ENCODE peak calls at places on chromosome X, in five cellular contexts. One of them, this sample, is unnamed.

GRCh38 chrX:115058276-115058675 is 40.9 kb upstream of the IL13RA2 start:
- DNase-seq in foreskin fibroblast: peak; percentile 75
- DNase-seq in progenitor cell of endocrine pancreas: no peak
- DNase-seq in H9: no peak
- DNase-seq in WTC11: no peak
- DNase-seq in this sample: no peak

GRCh38 chrX:13180807-13181206 is 136.4 kb upstream of the FAM9C start:
- DNase-seq in foreskin fibroblast: peak; percentile 71
- DNase-seq in H9: no peak
- DNase-seq in progenitor cell of endocrine pancreas: no peak
- DNase-seq in WTC11: no peak
- DNase-seq in this sample: no peak

GRCh38 chrX:68721991-68722860 is 74.8 kb downstream of the STARD8 start:
- DNase-seq in H9: no peak
- DNase-seq in progenitor cell of endocrine pancreas: no peak
- DNase-seq in WTC11: no peak
- DNase-seq in foreskin fibroblast: no peak
- DNase-seq in this sample: no peak

GRCh38 chrX:15816453-15816838 is 26.2 kb downstream of the ZRSR2 start:
- DNase-seq in WTC11: no peak
- DNase-seq in progenitor cell of endocrine pancreas: no peak
- DNase-seq in foreskin fibroblast: no peak
- DNase-seq in H9: no peak
- DNase-seq in this sample: no peak

GRCh38 chrX:102712216-102712966 is at the start of gene GPRASP2:
- DNase-seq in progenitor cell of endocrine pancreas: peak; percentile 23
- DNase-seq in WTC11: peak; percentile 53
- DNase-seq in H9: peak; percentile 58
- DNase-seq in foreskin fibroblast: peak; percentile 22
- DNase-seq in this sample: peak; percentile 38

GRCh38 chrX:71184092-71184491 is 38.9 kb upstream of the GJB1 start:
- DNase-seq in WTC11: no peak
- DNase-seq in progenitor cell of endocrine pancreas: no peak
- DNase-seq in H9: no peak
- DNase-seq in foreskin fibroblast: no peak
- DNase-seq in this sample: no peak

GRCh38 chrX:45198706-45199105 is 2.0 kb downstream of the DIPK2B start:
- DNase-seq in H9: no peak
- DNase-seq in progenitor cell of endocrine pancreas: no peak
- DNase-seq in WTC11: no peak
- DNase-seq in foreskin fibroblast: no peak
- DNase-seq in this sample: no peak

GRCh38 chrX:69538321-69538876 is 34.3 kb downstream of the NALF2 start:
- DNase-seq in foreskin fibroblast: peak; percentile 11
- DNase-seq in progenitor cell of endocrine pancreas: peak; percentile 76
- DNase-seq in WTC11: peak; percentile 77
- DNase-seq in H9: peak; percentile 65
- DNase-seq in this sample: peak; percentile 72

GRCh38 chrX:133215747-133216146 is 2.4 kb downstream of the TFDP3 start:
- DNase-seq in WTC11: peak; percentile 11
- DNase-seq in foreskin fibroblast: no peak
- DNase-seq in progenitor cell of endocrine pancreas: no peak
- DNase-seq in H9: no peak
- DNase-seq in this sample: peak; percentile 20

GRCh38 chrX:96774116-96774515 is 89.5 kb downstream of the DIAPH2 start:
- DNase-seq in WTC11: no peak
- DNase-seq in foreskin fibroblast: no peak
- DNase-seq in progenitor cell of endocrine pancreas: no peak
- DNase-seq in H9: no peak
- DNase-seq in this sample: no peak

GRCh38 chrX:7146703-7147430 is 645 bp upstream of the STS start:
- DNase-seq in WTC11: no peak
- DNase-seq in progenitor cell of endocrine pancreas: no peak
- DNase-seq in foreskin fibroblast: no peak
- DNase-seq in H9: peak; percentile 27
- DNase-seq in this sample: no peak

GRCh38 chrX:100687128-100687527 is 43.1 kb downstream of the SRPX2 start:
- DNase-seq in progenitor cell of endocrine pancreas: no peak
- DNase-seq in H9: no peak
- DNase-seq in foreskin fibroblast: no peak
- DNase-seq in WTC11: no peak
- DNase-seq in this sample: no peak

GRCh38 chrX:108359811-108360602 is 78.2 kb downstream of the COL4A6 start:
- DNase-seq in foreskin fibroblast: peak; percentile 19
- DNase-seq in WTC11: no peak
- DNase-seq in H9: no peak
- DNase-seq in progenitor cell of endocrine pancreas: no peak
- DNase-seq in this sample: no peak

GRCh38 chrX:80807606-80808159 is 2.0 kb downstream of the BRWD3 start:
- DNase-seq in progenitor cell of endocrine pancreas: no peak
- DNase-seq in foreskin fibroblast: no peak
- DNase-seq in WTC11: no peak
- DNase-seq in H9: no peak
- DNase-seq in this sample: no peak

GRCh38 chrX:21153503-21153902 is 220.7 kb upstream of the CNKSR2 start:
- DNase-seq in H9: no peak
- DNase-seq in WTC11: no peak
- DNase-seq in progenitor cell of endocrine pancreas: no peak
- DNase-seq in foreskin fibroblast: no peak
- DNase-seq in this sample: peak; percentile 2

GRCh38 chrX:51837926-51838325 is 55.5 kb upstream of the MAGED1 start:
- DNase-seq in H9: no peak
- DNase-seq in foreskin fibroblast: peak; percentile 61
- DNase-seq in WTC11: no peak
- DNase-seq in progenitor cell of endocrine pancreas: no peak
- DNase-seq in this sample: no peak

GRCh38 chrX:130893356-130894085 is 9.5 kb downstream of the ENOX2 start:
- DNase-seq in foreskin fibroblast: peak; percentile 19
- DNase-seq in H9: no peak
- DNase-seq in progenitor cell of endocrine pancreas: no peak
- DNase-seq in WTC11: no peak
- DNase-seq in this sample: no peak

GRCh38 chrX:39689374-39690104 is 408.2 kb downstream of the BCOR start:
- DNase-seq in WTC11: no peak
- DNase-seq in H9: peak; percentile 58
- DNase-seq in foreskin fibroblast: peak; percentile 6
- DNase-seq in progenitor cell of endocrine pancreas: no peak
- DNase-seq in this sample: peak; percentile 14

GRCh38 chrX:20863649-20864048 is 510.6 kb upstream of the CNKSR2 start:
- DNase-seq in H9: no peak
- DNase-seq in foreskin fibroblast: no peak
- DNase-seq in WTC11: no peak
- DNase-seq in progenitor cell of endocrine pancreas: no peak
- DNase-seq in this sample: no peak

GRCh38 chrX:55056820-55057690 is 17.8 kb upstream of the PAGE2B start:
- DNase-seq in foreskin fibroblast: no peak
- DNase-seq in progenitor cell of endocrine pancreas: no peak
- DNase-seq in WTC11: no peak
- DNase-seq in H9: no peak
- DNase-seq in this sample: no peak

GRCh38 chrX:16416588-16416987 is 233.4 kb upstream of the S100G start:
- DNase-seq in WTC11: no peak
- DNase-seq in foreskin fibroblast: no peak
- DNase-seq in H9: no peak
- DNase-seq in progenitor cell of endocrine pancreas: no peak
- DNase-seq in this sample: no peak

GRCh38 chrX:49896951-49897350 is 17.7 kb downstream of the USP27X start:
- DNase-seq in H9: no peak
- DNase-seq in WTC11: no peak
- DNase-seq in foreskin fibroblast: no peak
- DNase-seq in progenitor cell of endocrine pancreas: no peak
- DNase-seq in this sample: no peak

DNA sequence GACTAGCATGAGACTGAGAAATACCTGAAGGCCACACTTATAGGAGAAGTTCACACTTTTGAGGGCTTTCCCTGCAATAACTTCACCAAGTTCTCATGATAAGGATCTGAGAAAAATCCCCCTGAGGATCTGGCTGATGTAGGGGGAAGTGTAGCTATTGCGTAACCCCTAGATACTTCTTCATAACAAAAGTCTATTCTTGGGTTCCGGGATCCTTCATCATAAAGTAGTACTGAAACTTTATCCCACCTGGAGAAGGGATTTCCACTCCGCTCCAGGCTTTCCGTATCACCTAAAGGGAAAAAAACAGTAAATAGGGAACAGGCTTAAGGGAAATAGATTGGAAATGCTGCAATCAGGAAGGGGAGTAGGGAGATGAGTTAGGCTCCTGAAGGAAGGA is 13.3 kb downstream of the USP27X start:
- DNase-seq in WTC11: no peak
- DNase-seq in foreskin fibroblast: no peak
- DNase-seq in progenitor cell of endocrine pancreas: no peak
- DNase-seq in H9: no peak
- DNase-seq in this sample: no peak
- TF ChIP-seq CTCF in WTC11: no peak
- TF ChIP-seq CTCF in foreskin fibroblast: no peak
- TF ChIP-seq CTCF in progenitor cell of endocrine pancreas: no peak
- TF ChIP-seq CTCF in H9: no peak
- TF ChIP-seq CTCF in this sample: no peak

GRCh38 chrX:46602468-46603102 is 29.0 kb downstream of the CHST7 start:
- DNase-seq in progenitor cell of endocrine pancreas: no peak
- DNase-seq in H9: no peak
- DNase-seq in WTC11: no peak
- DNase-seq in foreskin fibroblast: no peak
- DNase-seq in this sample: no peak

GRCh38 chrX:46597208-46597607 is 23.6 kb downstream of the CHST7 start:
- DNase-seq in foreskin fibroblast: no peak
- DNase-seq in WTC11: no peak
- DNase-seq in H9: no peak
- DNase-seq in progenitor cell of endocrine pancreas: no peak
- DNase-seq in this sample: no peak

GRCh38 chrX:46599051-46599560 is 25.5 kb downstream of the CHST7 start:
- DNase-seq in H9: no peak
- DNase-seq in progenitor cell of endocrine pancreas: no peak
- DNase-seq in foreskin fibroblast: peak; percentile 41
- DNase-seq in WTC11: no peak
- DNase-seq in this sample: no peak

GRCh38 chrX:46597774-46598173 is 24.2 kb downstream of the CHST7 start:
- DNase-seq in H9: no peak
- DNase-seq in progenitor cell of endocrine pancreas: no peak
- DNase-seq in foreskin fibroblast: no peak
- DNase-seq in WTC11: no peak
- DNase-seq in this sample: no peak

GRCh38 chrX:46601283-46601682 is 27.7 kb downstream of the CHST7 start:
- DNase-seq in foreskin fibroblast: peak; percentile 40
- DNase-seq in WTC11: no peak
- DNase-seq in progenitor cell of endocrine pancreas: no peak
- DNase-seq in H9: no peak
- DNase-seq in this sample: no peak
- TF ChIP-seq CTCF in foreskin fibroblast: no peak
- TF ChIP-seq CTCF in WTC11: no peak
- TF ChIP-seq CTCF in progenitor cell of endocrine pancreas: no peak
- TF ChIP-seq CTCF in H9: no peak
- TF ChIP-seq CTCF in this sample: no peak

GRCh38 chrX:117839544-117839943 is 277.1 kb downstream of the KLHL13 start:
- DNase-seq in progenitor cell of endocrine pancreas: no peak
- DNase-seq in H9: peak; percentile 20
- DNase-seq in WTC11: no peak
- DNase-seq in foreskin fibroblast: no peak
- DNase-seq in this sample: no peak
- TF ChIP-seq CTCF in progenitor cell of endocrine pancreas: no peak
- TF ChIP-seq CTCF in H9: peak; percentile 40
- TF ChIP-seq CTCF in WTC11: no peak
- TF ChIP-seq CTCF in foreskin fibroblast: no peak
- TF ChIP-seq CTCF in this sample: peak; percentile 28

GRCh38 chrX:135688137-135688536 is 25.3 kb upstream of the CT45A1 start:
- DNase-seq in foreskin fibroblast: no peak
- DNase-seq in WTC11: peak; percentile 57
- DNase-seq in H9: peak; percentile 43
- DNase-seq in progenitor cell of endocrine pancreas: no peak
- DNase-seq in this sample: no peak
- TF ChIP-seq CTCF in foreskin fibroblast: no peak
- TF ChIP-seq CTCF in WTC11: no peak
- TF ChIP-seq CTCF in H9: peak; percentile 26
- TF ChIP-seq CTCF in progenitor cell of endocrine pancreas: peak; percentile 11
- TF ChIP-seq CTCF in this sample: peak; percentile 28

GRCh38 chrX:112731793-112732192 is 52.1 kb upstream of the LHFPL1 start:
- DNase-seq in H9: no peak
- DNase-seq in foreskin fibroblast: no peak
- DNase-seq in progenitor cell of endocrine pancreas: no peak
- DNase-seq in WTC11: no peak
- DNase-seq in this sample: no peak
- TF ChIP-seq CTCF in H9: peak; percentile 69
- TF ChIP-seq CTCF in foreskin fibroblast: peak; percentile 2
- TF ChIP-seq CTCF in progenitor cell of endocrine pancreas: peak; percentile 45
- TF ChIP-seq CTCF in WTC11: no peak
- TF ChIP-seq CTCF in this sample: peak; percentile 62

DNA sequence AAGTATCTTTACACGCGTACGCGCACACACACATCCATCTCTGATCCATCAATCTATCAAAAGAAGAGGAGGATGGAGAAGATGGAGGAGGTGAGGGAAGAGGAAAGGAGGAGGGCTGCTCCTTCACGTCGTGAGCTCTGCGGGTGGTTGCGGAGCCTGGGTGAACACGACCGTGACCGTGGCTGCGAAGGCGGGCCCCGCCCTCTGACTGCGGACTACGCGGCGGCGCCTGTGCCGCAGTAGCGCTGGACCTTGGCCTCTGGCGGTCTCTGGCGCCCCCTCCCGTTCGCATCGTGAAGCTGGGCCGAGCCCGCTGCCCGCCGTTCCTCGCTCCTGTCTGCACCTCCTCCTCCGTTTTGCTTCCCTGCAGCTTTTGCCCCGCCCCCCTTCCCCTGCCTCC is 37.7 kb upstream of the ARAF start:
- DNase-seq in H9: peak; percentile 79
- DNase-seq in foreskin fibroblast: no peak
- DNase-seq in progenitor cell of endocrine pancreas: peak; percentile 71
- DNase-seq in WTC11: peak; percentile 83
- DNase-seq in this sample: peak; percentile 85
- TF ChIP-seq CTCF in H9: peak; percentile 83
- TF ChIP-seq CTCF in foreskin fibroblast: peak; percentile 60
- TF ChIP-seq CTCF in progenitor cell of endocrine pancreas: peak; percentile 78
- TF ChIP-seq CTCF in WTC11: peak; percentile 69
- TF ChIP-seq CTCF in this sample: peak; percentile 85